ENCODE peak calls at places on chromosomes 7 and 10, in eight cellular contexts. T, M, L, I, F, N, U and W are unnamed samples.

GRCh38 chr10:77886795-77887355 is 39.7 kb downstream of the DLG5 start:
- DNase-seq in T (no peak), M (no peak), L (no peak), I (no peak), F (no peak), N (no peak), U (no peak), W (no peak)

GRCh38 chr10:75417522-75417927 is 13.9 kb upstream of the LRMDA start:
- DNase-seq in T (no peak), M (no peak), L (peak; percentile 28), I (no peak), F (no peak), N (no peak), U (peak; percentile 39), W (no peak)

GRCh38 chr10:43121444-43121843 is 16.8 kb upstream of the CSGALNACT2 start:
- DNase-seq in T (no peak), M (no peak), L (no peak), I (no peak), F (no peak), N (no peak), U (no peak), W (no peak)

GRCh38 chr10:20885678-20886077 is 11.4 kb downstream of the NEBL start:
- DNase-seq in T (no peak), M (no peak), L (no peak), I (no peak), F (no peak), N (no peak), U (peak; percentile 71), W (no peak)

GRCh38 chr7:4274286-4274685 is 407.8 kb upstream of the FOXK1 start:
- DNase-seq in T (no peak), M (no peak), L (no peak), I (no peak), F (no peak), N (no peak), U (no peak), W (no peak)

GRCh38 chr10:74018241-74018640 is 20.3 kb downstream of the VCL start:
- DNase-seq in T (no peak), M (no peak), L (no peak), I (no peak), F (no peak), N (no peak), U (no peak), W (no peak)

GRCh38 chr7:52088008-52088787 is 771.6 kb upstream of the COBL start:
- DNase-seq in T (peak; percentile 74), M (no peak), L (no peak), I (no peak), F (no peak), N (no peak), U (no peak), W (no peak)

GRCh38 chr10:52666931-52667330 is 105.7 kb downstream of the MBL2 start:
- DNase-seq in T (no peak), M (no peak), L (no peak), I (no peak), F (no peak), N (no peak), U (no peak), W (no peak)

GRCh38 chr7:21104124-21104500 is 317.4 kb upstream of the SP8 start:
- DNase-seq in T (no peak), M (no peak), L (no peak), I (peak; percentile 13), F (no peak), N (no peak), U (no peak), W (no peak)

GRCh38 chr10:34590802-34591201 is 224.3 kb downstream of the PARD3 start:
- DNase-seq in T (no peak), M (no peak), L (peak; percentile 4), I (no peak), F (no peak), N (no peak), U (no peak), W (no peak)

GRCh38 chr10:103202319-103202718 is 9.2 kb upstream of the NT5C2 start:
- DNase-seq in T (no peak), M (no peak), L (no peak), I (no peak), F (no peak), N (no peak), U (no peak), W (no peak)

GRCh38 chr7:154744226-154744860 is 258.6 kb downstream of the PAXIP1 start:
- DNase-seq in T (peak; percentile 84), M (no peak), L (peak; percentile 57), I (peak; percentile 12), F (peak; percentile 43), N (no peak), U (peak; percentile 55), W (no peak)

GRCh38 chr10:23157691-23158369 is 34.3 kb upstream of the PTF1A start:
- DNase-seq in T (peak; percentile 12), M (peak; percentile 41), L (peak; percentile 47), I (no peak), F (no peak), N (peak; percentile 48), U (peak; percentile 21), W (no peak)

GRCh38 chr7:44638611-44639557 is 32.5 kb downstream of the OGDH start:
- DNase-seq in T (no peak), M (peak; percentile 74), L (peak; percentile 91), I (peak; percentile 68), F (peak; percentile 87), N (peak; percentile 91), U (peak; percentile 22), W (no peak)

GRCh38 chr10:51786016-51786683 is 86.8 kb upstream of the CSTF2T start:
- DNase-seq in T (no peak), M (no peak), L (no peak), I (no peak), F (no peak), N (no peak), U (no peak), W (no peak)

GRCh38 chr10:98074315-98074911 is 44.0 kb upstream of the CRTAC1 start:
- DNase-seq in T (peak; percentile 73), M (no peak), L (peak; percentile 5), I (peak; percentile 12), F (peak; percentile 7), N (no peak), U (no peak), W (no peak)

GRCh38 chr7:126157391-126157790 is 1095.3 kb downstream of the GRM8 start:
- DNase-seq in T (no peak), M (no peak), L (no peak), I (no peak), F (no peak), N (no peak), U (no peak), W (no peak)

GRCh38 chr10:55263327-55263726 is 462.3 kb upstream of the PCDH15 start:
- DNase-seq in T (no peak), M (no peak), L (no peak), I (no peak), F (no peak), N (no peak), U (no peak), W (no peak)

GRCh38 chr10:11230706-11231105 is 213.0 kb downstream of the CELF2 start:
- DNase-seq in T (no peak), M (no peak), L (no peak), I (no peak), F (no peak), N (no peak), U (no peak), W (no peak)

GRCh38 chr10:116475866-116476265 is 48.2 kb downstream of the PNLIPRP3 start:
- DNase-seq in T (no peak), M (no peak), L (no peak), I (no peak), F (no peak), N (no peak), U (no peak), W (no peak)

GRCh38 chr7:42964849-42965805 is 33.0 kb downstream of the MRPL32 start:
- DNase-seq in T (no peak), M (no peak), L (no peak), I (no peak), F (no peak), N (no peak), U (no peak), W (no peak)

GRCh38 chr10:4651404-4652037 is 174.5 kb upstream of the AKR1E2 start:
- DNase-seq in T (no peak), M (no peak), L (no peak), I (no peak), F (no peak), N (no peak), U (peak; percentile 69), W (no peak)

GRCh38 chr10:15739437-15739970 is 19.8 kb upstream of the ITGA8 start:
- DNase-seq in T (no peak), M (no peak), L (no peak), I (no peak), F (no peak), N (no peak), U (no peak), W (no peak)

GRCh38 chr10:36452851-36453250 is 672.5 kb upstream of the ANKRD30A start:
- DNase-seq in T (no peak), M (no peak), L (no peak), I (no peak), F (no peak), N (no peak), U (no peak), W (no peak)

GRCh38 chr10:35058134-35058533 is 32.0 kb downstream of the CUL2 start:
- DNase-seq in T (no peak), M (no peak), L (no peak), I (no peak), F (no peak), N (peak; percentile 92), U (no peak), W (no peak)

GRCh38 chr7:128790297-128791037 is 1.3 kb upstream of the CCDC136 start:
- DNase-seq in T (peak; percentile 56), M (no peak), L (no peak), I (no peak), F (no peak), N (no peak), U (no peak), W (no peak)

GRCh38 chr7:36040679-36041078 is 112.4 kb upstream of the EEPD1 start:
- DNase-seq in T (no peak), M (no peak), L (no peak), I (no peak), F (no peak), N (peak; percentile 72), U (no peak), W (no peak)

GRCh38 chr10:106384541-106384940 is 780.0 kb downstream of the SORCS1 start:
- DNase-seq in T (no peak), M (no peak), L (no peak), I (no peak), F (no peak), N (no peak), U (no peak), W (no peak)

GRCh38 chr7:128405345-128406146 is 4.2 kb downstream of the IMPDH1 start:
- DNase-seq in T (peak; percentile 75), M (no peak), L (peak; percentile 58), I (no peak), F (peak; percentile 69), N (peak; percentile 50), U (peak; percentile 67), W (no peak)

GRCh38 chr7:45174966-45175765 is 17.6 kb downstream of the RAMP3 start:
- DNase-seq in T (no peak), M (no peak), L (no peak), I (no peak), F (no peak), N (no peak), U (no peak), W (no peak)

GRCh38 chr10:80472234-80473095 is 18.4 kb downstream of the TSPAN14 start:
- DNase-seq in T (no peak), M (no peak), L (no peak), I (no peak), F (no peak), N (peak; percentile 85), U (no peak), W (no peak)

GRCh38 chr10:43056568-43057011 is 20.3 kb upstream of the RET start:
- DNase-seq in T (no peak), M (no peak), L (no peak), I (no peak), F (no peak), N (no peak), U (no peak), W (no peak)

GRCh38 chr10:113788604-113789083 is 37.2 kb downstream of the PLEKHS1 start:
- DNase-seq in T (no peak), M (peak; percentile 28), L (peak; percentile 14), I (peak; percentile 55), F (no peak), N (peak; percentile 92), U (no peak), W (no peak)

GRCh38 chr10:63236113-63236935 is 103.2 kb downstream of the NRBF2 start:
- DNase-seq in T (no peak), M (peak; percentile 82), L (peak; percentile 82), I (peak; percentile 26), F (no peak), N (peak; percentile 90), U (no peak), W (no peak)